ENCODE peak calls at places on chromosomes 6 and 20, in four cellular contexts. F, E, P and Q are unnamed samples.

GRCh38 chr20:49282584-49283171 is 4.8 kb upstream of the ZNFX1 start:
- DNase-seq in F (no peak), E (no peak), P (no peak), Q (no peak)

GRCh38 chr6:93624408-93624807 is 205.0 kb upstream of the EPHA7 start:
- DNase-seq in F (no peak), E (no peak), P (no peak), Q (no peak)

GRCh38 chr20:953742-954141 is 37.6 kb upstream of the ANGPT4 start:
- DNase-seq in F (no peak), E (no peak), P (no peak), Q (no peak)

GRCh38 chr6:152004896-152005295 is 197.4 kb downstream of the ESR1 start:
- DNase-seq in F (no peak), E (no peak), P (no peak), Q (no peak)

GRCh38 chr6:17042422-17043147 is 59.3 kb upstream of the STMND1 start:
- DNase-seq in F (peak), E (peak), P (peak), Q (peak)

GRCh38 chr6:112233864-112234263 is 20.5 kb downstream of the LAMA4 start:
- DNase-seq in F (no peak), E (no peak), P (no peak), Q (no peak)

GRCh38 chr6:146876271-146877151 is 277.7 kb downstream of the ADGB start:
- DNase-seq in F (peak), E (peak), P (no peak), Q (no peak)

GRCh38 chr6:154683756-154684523 is 49.3 kb upstream of the SCAF8 start:
- DNase-seq in F (no peak), E (no peak), P (no peak), Q (peak)

GRCh38 chr20:40677343-40677924 is 11.6 kb downstream of the MAFB start:
- DNase-seq in F (no peak), E (no peak), P (no peak), Q (no peak)

GRCh38 chr6:15399651-15400470 is 154.0 kb downstream of the JARID2 start:
- DNase-seq in F (peak), E (peak), P (no peak), Q (no peak)

GRCh38 chr6:90537723-90538407 is 49.0 kb downstream of the MAP3K7 start:
- DNase-seq in F (no peak), E (no peak), P (no peak), Q (no peak)

GRCh38 chr6:149862901-149863595 is 1.1 kb downstream of the LRP11 start:
- DNase-seq in F (peak), E (peak), P (peak), Q (peak)

GRCh38 chr20:54633374-54633773 is 158.0 kb downstream of the DOK5 start:
- DNase-seq in F (no peak), E (no peak), P (no peak), Q (no peak)

GRCh38 chr6:105560611-105561066 is 157.8 kb upstream of the PREP start:
- DNase-seq in F (no peak), E (no peak), P (no peak), Q (no peak)

GRCh38 chr20:33119725-33120720 is 40.6 kb downstream of the BPIFB4 start:
- DNase-seq in F (no peak), E (no peak), P (no peak), Q (no peak)

GRCh38 chr20:49676581-49677291 is 36.9 kb downstream of the B4GALT5 start:
- DNase-seq in F (peak), E (peak), P (no peak), Q (peak)

GRCh38 chr6:26159417-26160273 is 72.4 kb downstream of the HFE start:
- DNase-seq in F (peak), E (no peak), P (no peak), Q (no peak)

GRCh38 chr6:156919370-156919769 is 142.2 kb downstream of the ARID1B start:
- DNase-seq in F (no peak), E (no peak), P (no peak), Q (no peak)

GRCh38 chr6:28807682-28808280 is 116.0 kb downstream of the TRIM27 start:
- DNase-seq in F (peak), E (no peak), P (peak), Q (no peak)

GRCh38 chr6:118263929-118264486 is 284.1 kb upstream of the PLN start:
- DNase-seq in F (peak), E (peak), P (no peak), Q (no peak)

GRCh38 chr6:12546659-12546987 is 169.9 kb upstream of the PHACTR1 start:
- DNase-seq in F (no peak), E (no peak), P (no peak), Q (no peak)

GRCh38 chr6:95593025-95593424 is 15.7 kb downstream of the MANEA start:
- DNase-seq in F (peak), E (no peak), P (no peak), Q (no peak)

GRCh38 chr20:37379967-37380828 is 34.3 kb downstream of the SRC start:
- DNase-seq in F (peak), E (peak), P (no peak), Q (no peak)

GRCh38 chr6:100276311-100277057 is 188.2 kb downstream of the SIM1 start:
- DNase-seq in F (no peak), E (no peak), P (no peak), Q (no peak)

GRCh38 chr20:54643761-54644160 is 168.4 kb downstream of the DOK5 start:
- DNase-seq in F (no peak), E (peak), P (no peak), Q (no peak)

GRCh38 chr20:46050885-46051284 is 21.9 kb downstream of the SLC12A5 start:
- DNase-seq in F (no peak), E (no peak), P (no peak), Q (no peak)

GRCh38 chr20:38729767-38730166 is 5.5 kb downstream of the SLC32A1 start:
- DNase-seq in F (no peak), E (no peak), P (no peak), Q (no peak)

GRCh38 chr6:113585246-113585645 is 271.9 kb upstream of the MARCKS start:
- DNase-seq in F (no peak), E (no peak), P (no peak), Q (no peak)

GRCh38 chr20:36684747-36685146 is 38.8 kb upstream of the SLA2 start:
- DNase-seq in F (no peak), E (no peak), P (no peak), Q (no peak)

GRCh38 chr6:111992851-111993250 is 61.1 kb upstream of the CCN6 start:
- DNase-seq in F (no peak), E (no peak), P (no peak), Q (no peak)

GRCh38 chr20:7362601-7363000 is 577.7 kb downstream of the HAO1 start:
- DNase-seq in F (no peak), E (no peak), P (no peak), Q (no peak)

GRCh38 chr6:18266524-18266908 is 2.2 kb upstream of the DEK start:
- DNase-seq in F (no peak), E (no peak), P (no peak), Q (no peak)

GRCh38 chr6:18263561-18264337 is 581 bp downstream of the DEK start:
- DNase-seq in F (peak), E (peak), P (peak), Q (peak)

GRCh38 chr6:18265787-18266523 is 1.6 kb upstream of the DEK start:
- DNase-seq in F (no peak), E (no peak), P (no peak), Q (no peak)

GRCh38 chr6:18264338-18265098 is at the start of gene DEK:
- DNase-seq in F (peak), E (peak), P (peak), Q (peak)

DNA sequence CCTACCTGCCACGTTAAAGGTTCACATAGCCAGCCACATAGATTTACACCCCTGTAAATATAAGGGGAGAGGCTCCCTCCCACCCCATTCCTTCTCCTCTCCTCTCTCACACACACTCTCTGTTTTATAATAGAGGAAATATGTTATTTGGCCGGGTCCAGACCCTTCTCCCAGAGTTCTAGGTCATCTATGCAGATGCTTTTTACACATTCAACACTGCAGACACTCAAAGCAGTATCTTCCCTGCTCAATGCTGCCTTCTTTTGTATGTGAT is 706 bp upstream of the DEK start:
- DNase-seq in F (no peak), E (no peak), P (no peak), Q (no peak)
- TF ChIP-seq POLR2A in F (no peak), E (no peak), P (no peak), Q (no peak)

DNA sequence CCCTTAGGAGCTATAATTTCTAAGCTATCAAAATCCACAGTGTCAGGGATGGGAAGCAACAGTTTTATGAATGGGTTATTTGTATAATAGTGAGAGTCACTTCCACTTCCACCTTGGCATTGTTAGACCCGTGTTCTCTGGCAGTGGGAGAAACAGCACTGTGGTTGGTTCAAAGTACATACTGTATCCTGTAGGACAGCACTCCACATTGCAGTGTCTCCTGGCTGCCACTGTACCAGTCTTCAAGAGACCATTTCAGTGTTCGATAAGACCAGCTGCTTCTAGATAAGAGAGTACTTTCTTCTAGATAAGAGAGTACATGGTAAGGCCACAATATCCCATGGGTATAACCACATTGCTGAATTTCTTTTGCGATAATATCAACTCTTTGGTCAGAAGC is 28.9 kb downstream of the FITM2 start:
- DNase-seq in F (no peak), E (no peak), P (no peak), Q (no peak)
- TF ChIP-seq POLR2A in F (no peak), E (no peak), P (no peak), Q (no peak)

GRCh38 chr6:33694977-33695376 is 16.5 kb downstream of the UQCC2 start:
- DNase-seq in F (no peak), E (no peak), P (no peak), Q (no peak)
- TF ChIP-seq POLR2A in F (no peak), E (no peak), P (no peak), Q (no peak)

DNA sequence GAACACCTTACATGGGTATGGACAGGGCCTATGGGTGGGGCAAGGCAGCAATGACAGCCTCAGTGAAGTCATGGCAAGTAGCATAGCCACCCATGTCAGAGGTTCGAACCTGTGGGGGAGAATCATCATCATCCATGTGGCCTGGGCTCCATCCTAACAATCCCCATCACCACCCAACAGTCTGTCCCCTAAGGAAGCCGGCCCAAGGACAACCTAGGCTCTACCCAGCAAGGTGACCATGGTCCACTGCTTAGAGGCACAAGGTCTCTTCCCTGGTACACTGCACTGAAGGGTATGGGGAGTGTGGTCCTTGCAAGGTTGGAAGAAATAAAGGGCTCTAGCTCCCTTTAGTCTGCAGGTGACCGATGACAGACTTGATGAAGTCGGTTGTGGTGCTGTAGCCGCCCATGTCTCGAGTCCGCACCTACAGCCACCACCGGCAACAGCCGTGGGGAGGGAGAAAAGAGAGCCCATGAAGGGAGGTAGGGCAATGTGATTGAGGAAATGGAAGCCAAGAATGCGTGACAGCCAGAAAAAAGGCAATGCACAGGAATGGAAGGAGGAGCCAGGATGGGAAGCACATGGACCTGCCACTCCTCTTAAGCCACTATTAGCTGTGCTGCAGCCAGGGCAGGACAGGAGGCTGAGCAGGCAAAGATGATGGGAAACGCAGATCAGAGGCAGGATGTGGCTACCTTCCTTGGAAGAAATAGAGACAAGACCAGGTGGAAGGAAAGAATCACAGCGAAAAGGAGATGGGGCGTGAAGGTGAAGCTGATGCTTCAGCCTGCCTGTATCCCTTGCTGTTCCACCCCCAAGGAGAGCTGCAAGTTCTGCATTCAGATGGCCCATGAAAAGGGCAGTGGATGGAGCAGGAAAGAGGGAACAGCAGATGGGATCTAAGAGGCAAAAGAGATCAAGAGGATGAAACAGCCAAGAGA is 5.3 kb downstream of the IDH3B start:
- DNase-seq in F (peak), E (no peak), P (peak), Q (no peak)
- TF ChIP-seq POLR2A in F (no peak), E (no peak), P (peak), Q (no peak)

GRCh38 chr6:40611416-40611815 is 24.3 kb upstream of the LRFN2 start:
- DNase-seq in F (no peak), E (no peak), P (no peak), Q (no peak)
- TF ChIP-seq POLR2A in F (no peak), E (no peak), P (no peak), Q (no peak)

DNA sequence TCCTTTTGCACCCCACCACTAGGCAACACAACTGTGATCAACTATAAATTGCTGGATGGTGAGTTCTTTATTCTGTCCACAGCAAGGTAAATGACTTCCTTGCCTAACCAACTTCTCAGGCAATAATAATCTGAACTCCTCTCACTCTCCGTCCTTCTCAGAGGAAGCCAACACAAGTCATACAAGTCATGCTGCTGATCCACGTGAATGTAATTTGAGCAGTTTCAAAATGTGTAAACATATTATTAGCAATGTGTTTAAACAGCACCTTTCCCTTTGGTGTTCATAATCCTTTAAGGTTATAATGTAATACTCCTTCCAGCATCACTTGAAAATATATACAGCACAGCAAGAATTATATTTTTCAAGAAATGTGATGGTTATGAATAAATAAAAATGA is 127.9 kb downstream of the QRSL1 start:
- DNase-seq in F (peak), E (no peak), P (no peak), Q (no peak)
- TF ChIP-seq POLR2A in F (no peak), E (no peak), P (no peak), Q (no peak)

GRCh38 chr6:6738108-6738507 is 149.6 kb downstream of the LY86 start:
- DNase-seq in F (no peak), E (no peak), P (no peak), Q (no peak)

GRCh38 chr6:6734463-6735455 is 146.2 kb downstream of the LY86 start:
- DNase-seq in F (no peak), E (no peak), P (no peak), Q (no peak)

GRCh38 chr6:6737666-6738065 is 149.1 kb downstream of the LY86 start:
- DNase-seq in F (no peak), E (no peak), P (no peak), Q (no peak)

GRCh38 chr6:6738922-6739717 is 150.6 kb downstream of the LY86 start:
- DNase-seq in F (no peak), E (no peak), P (no peak), Q (no peak)

GRCh38 chr6:6736753-6737654 is 148.5 kb downstream of the LY86 start:
- DNase-seq in F (no peak), E (peak), P (peak), Q (no peak)
- TF ChIP-seq POLR2A in F (no peak), E (peak), P (no peak), Q (no peak)

GRCh38 chr6:158649289-158650143 is at the start of gene SYTL3:
- DNase-seq in F (no peak), E (peak), P (no peak), Q (no peak)
- TF ChIP-seq POLR2A in F (no peak), E (no peak), P (no peak), Q (no peak)